ENCODE peak calls at places on chromosomes 6 and 20, in four cellular contexts. F, I, T and L are unnamed samples.

GRCh38 chr20:32806356-32806755 is 13.4 kb upstream of the MAPRE1 start:
- DNase-seq in I (no peak), F (no peak), T (no peak), L (no peak)

GRCh38 chr6:30258204-30258603 is 45.0 kb upstream of the TRIM26 start:
- DNase-seq in T (no peak), F (no peak), I (no peak), L (no peak)

GRCh38 chr6:149373511-149373910 is 26.6 kb upstream of the SUMO4 start:
- DNase-seq in I (no peak), F (no peak), T (no peak), L (no peak)

GRCh38 chr6:26071135-26071534 is 16.1 kb upstream of the HFE start:
- DNase-seq in I (no peak), F (no peak), T (peak; percentile 40), L (no peak)

GRCh38 chr6:33144373-33144772 is 47.9 kb downstream of the COL11A2 start:
- DNase-seq in T (peak; percentile 30), I (no peak), F (no peak), L (no peak)

GRCh38 chr6:66396549-66396948 is 689.5 kb upstream of the EYS start:
- DNase-seq in F (no peak), I (no peak), T (no peak), L (no peak)

GRCh38 chr6:26537160-26537845 is 863 bp upstream of the HMGN4 start:
- DNase-seq in I (peak; percentile 96), F (peak; percentile 82), T (peak; percentile 95), L (peak; percentile 96)

GRCh38 chr20:49701313-49701731 is 12.4 kb downstream of the B4GALT5 start:
- DNase-seq in I (no peak), F (peak; percentile 3), T (peak; percentile 71), L (no peak)

GRCh38 chr6:71419217-71419953 is 130.8 kb downstream of the OGFRL1 start:
- DNase-seq in I (peak; percentile 56), F (no peak), T (peak; percentile 35), L (no peak)

GRCh38 chr6:115766745-115767462 is 293.8 kb downstream of the FRK start:
- DNase-seq in T (no peak), I (no peak), F (no peak), L (no peak)

GRCh38 chr6:163335671-163336545 is 78.6 kb upstream of the QKI start:
- DNase-seq in F (no peak), I (no peak), T (peak; percentile 6), L (no peak)

GRCh38 chr6:159252955-159253508 is 83.8 kb downstream of the FNDC1 start:
- DNase-seq in F (no peak), I (peak; percentile 74), T (peak; percentile 58), L (no peak)

GRCh38 chr20:63966172-63966943 is 3.4 kb downstream of the ZNF512B start:
- DNase-seq in T (no peak), F (no peak), I (peak; percentile 30), L (no peak)

GRCh38 chr6:168536665-168537249 is 95.8 kb downstream of the SMOC2 start:
- DNase-seq in I (no peak), F (no peak), T (no peak), L (no peak)

GRCh38 chr6:108781419-108782110 is 66.7 kb upstream of the ARMC2 start:
- DNase-seq in I (peak; percentile 77), T (peak; percentile 43), F (no peak), L (no peak)

GRCh38 chr6:129890164-129890563 is 29.0 kb upstream of the TMEM244 start:
- DNase-seq in I (no peak), T (peak; percentile 64), F (no peak), L (no peak)

GRCh38 chr20:63937596-63937995 is 18.6 kb downstream of the UCKL1 start:
- DNase-seq in F (no peak), I (peak; percentile 36), T (peak; percentile 23), L (no peak)